ENCODE peak calls at places on chromosome 20, in eight cellular contexts. G is GM06990; V is kidney epithelial cell; R is CD8-positive, alpha-beta memory T cell; J is astrocyte; Q is tibial nerve; X is heart left ventricle; K is uterus. U is an unnamed sample. For H3K27me3, the result is how much of the 10 kb centered on the place peaks cover.

GRCh38 chr20:58700823-58701222 is 8.2 kb downstream of the NPEPL1 start:
- DNase-seq in V (no peak), Q (no peak), R (no peak), X (no peak), G (no peak), J (no peak), K (no peak), U (no peak)

GRCh38 chr20:47453167-47453782 is 48.4 kb upstream of the NCOA3 start:
- DNase-seq in R (no peak), G (peak), Q (no peak), X (no peak), V (no peak), J (peak), K (no peak), U (peak)

GRCh38 chr20:41342474-41343464 is 2.1 kb downstream of the LPIN3 start:
- DNase-seq in G (no peak), Q (no peak), X (no peak), J (no peak), V (no peak), K (no peak), R (no peak), U (no peak)

GRCh38 chr20:25360631-25361286 is 29.9 kb downstream of the ABHD12 start:
- DNase-seq in X (no peak), Q (no peak), G (no peak), J (peak), K (no peak), R (no peak), V (no peak), U (no peak)

GRCh38 chr20:23624307-23624706 is 13.4 kb downstream of the CST3 start:
- DNase-seq in G (no peak), Q (no peak), J (no peak), R (no peak), X (no peak), V (no peak), K (peak), U (no peak)

GRCh38 chr20:5000263-5001173 is 792 bp downstream of the SLC23A2 start:
- DNase-seq in V (no peak), J (no peak), Q (peak), K (peak), X (peak), G (peak), R (peak), U (no peak)

GRCh38 chr20:58553166-58553696 is 38.0 kb upstream of the APCDD1L start:
- DNase-seq in R (no peak), X (no peak), V (no peak), K (no peak), Q (no peak), J (no peak), G (no peak), U (no peak)

GRCh38 chr20:7742479-7742878 is 197.8 kb downstream of the HAO1 start:
- DNase-seq in G (no peak), J (peak), R (no peak), K (no peak), X (no peak), V (no peak), Q (no peak), U (peak)

GRCh38 chr20:61608275-61609085 is 356.4 kb downstream of the CDH4 start:
- DNase-seq in Q (no peak), G (no peak), J (peak), X (no peak), R (peak), V (no peak), K (no peak), U (no peak)

GRCh38 chr20:25541676-25542075 is 43.7 kb downstream of the NINL start:
- DNase-seq in X (no peak), G (no peak), Q (no peak), J (no peak), K (no peak), R (no peak), V (no peak), U (no peak)

GRCh38 chr20:54669054-54669390 is 193.6 kb downstream of the DOK5 start:
- DNase-seq in G (no peak), Q (no peak), J (no peak), X (no peak), K (no peak), V (no peak), R (no peak), U (no peak)

GRCh38 chr20:19770375-19770774 is 12.3 kb downstream of the RIN2 start:
- DNase-seq in K (no peak), X (no peak), Q (no peak), J (no peak), V (no peak), G (no peak), R (no peak), U (no peak)

GRCh38 chr20:29743101-29743931 is 1514.1 kb upstream of the DEFB115 start:
- DNase-seq in V (no peak), J (no peak), K (no peak), Q (no peak), X (no peak), G (no peak), R (no peak), U (no peak)

GRCh38 chr20:64076061-64076997 is 3.0 kb downstream of the RGS19 start:
- DNase-seq in X (no peak), G (no peak), R (no peak), J (no peak), K (no peak), V (no peak), Q (no peak), U (no peak)

GRCh38 chr20:48159156-48159971 is 374.1 kb upstream of the SULF2 start:
- DNase-seq in Q (no peak), X (no peak), V (no peak), R (no peak), G (no peak), J (no peak), K (no peak), U (no peak)

GRCh38 chr20:1820137-1821074 is 74.8 kb upstream of the SIRPA start:
- DNase-seq in X (no peak), V (no peak), J (peak), K (no peak), R (no peak), G (no peak), Q (no peak), U (peak)

GRCh38 chr20:1894471-1894950 is 696 bp upstream of the SIRPA start:
- DNase-seq in V (no peak), R (no peak), G (peak), Q (no peak), J (peak), X (peak), K (peak), U (no peak)

GRCh38 chr20:39822667-39823066 is 860.5 kb downstream of the DHX35 start:
- DNase-seq in K (no peak), R (no peak), X (no peak), J (peak), Q (no peak), V (no peak), G (no peak), U (peak)

GRCh38 chr20:25160457-25160856 is 35.1 kb upstream of the ENTPD6 start:
- DNase-seq in V (no peak), R (no peak), Q (no peak), J (no peak), X (no peak), G (peak), K (no peak), U (peak)

GRCh38 chr20:19789446-19789845 is 31.4 kb downstream of the RIN2 start:
- DNase-seq in J (no peak), Q (no peak), R (no peak), K (no peak), G (no peak), V (no peak), X (no peak), U (no peak)

GRCh38 chr20:8254911-8255582 is 123.0 kb downstream of the PLCB1 start:
- DNase-seq in V (no peak), R (no peak), G (no peak), X (no peak), Q (no peak), J (no peak), K (no peak), U (peak)

GRCh38 chr20:21520702-21521595 is 7.1 kb upstream of the NKX2-2 start:
- DNase-seq in Q (no peak), K (no peak), J (no peak), X (no peak), G (no peak), R (no peak), V (no peak), U (peak)

GRCh38 chr20:1618479-1618878 is 1.3 kb downstream of the SIRPB1 start:
- DNase-seq in K (no peak), Q (no peak), J (no peak), R (no peak), X (no peak), G (no peak), V (no peak), U (no peak)

GRCh38 chr20:22460231-22460630 is 124.1 kb downstream of the FOXA2 start:
- DNase-seq in V (no peak), Q (no peak), K (no peak), G (no peak), X (no peak), J (no peak), R (no peak), U (peak)

GRCh38 chr20:39773380-39774000 is 811.3 kb downstream of the DHX35 start:
- DNase-seq in Q (no peak), R (no peak), X (no peak), J (peak), K (no peak), V (no peak), G (no peak), U (no peak)

GRCh38 chr20:9686455-9686854 is 152.4 kb downstream of the PAK5 start:
- DNase-seq in G (no peak), Q (no peak), J (no peak), R (no peak), V (no peak), K (no peak), X (no peak), U (no peak)

GRCh38 chr20:32289661-32290431 is 12.4 kb downstream of the KIF3B start:
- DNase-seq in V (no peak), R (no peak), Q (no peak), X (no peak), G (no peak), K (no peak), J (no peak), U (no peak)

GRCh38 chr20:2603816-2604505 is 48.5 kb upstream of the NOP56 start:
- DNase-seq in Q (no peak), X (no peak), J (no peak), G (no peak), R (no peak), V (no peak), K (no peak), U (no peak)

GRCh38 chr20:25299801-25300200 is 51.9 kb downstream of the PYGB start:
- DNase-seq in Q (no peak), X (no peak), K (no peak), V (no peak), J (peak), G (no peak), R (no peak), U (peak)

GRCh38 chr20:18852318-18852717 is 38.7 kb downstream of the SCP2D1 start:
- DNase-seq in V (no peak), G (no peak), J (no peak), K (no peak), Q (no peak), X (no peak), R (no peak), U (peak)

GRCh38 chr20:6130045-6130444 is 7.2 kb upstream of the FERMT1 start:
- DNase-seq in J (no peak), V (no peak), K (no peak), X (no peak), Q (no peak), R (no peak), G (no peak), U (no peak)

GRCh38 chr20:7790189-7790588 is 150.1 kb downstream of the HAO1 start:
- DNase-seq in R (no peak), X (no peak), V (no peak), G (no peak), Q (no peak), K (no peak), J (peak), U (peak)

GRCh38 chr20:33675127-33675954 is 1.1 kb upstream of the NECAB3 start:
- DNase-seq in R (no peak), Q (peak), G (no peak), K (peak), X (no peak), J (no peak), V (no peak), U (no peak)

GRCh38 chr20:17498641-17499040 is 32.5 kb downstream of the BFSP1 start:
- DNase-seq in K (no peak), R (no peak), J (no peak), V (no peak), X (no peak), G (no peak), Q (no peak), U (no peak)

GRCh38 chr20:4135385-4136077 is 120.2 kb upstream of the RNF24 start:
- DNase-seq in K (peak), Q (no peak), R (no peak), G (no peak), V (peak), J (peak), X (no peak), U (peak)

DNA sequence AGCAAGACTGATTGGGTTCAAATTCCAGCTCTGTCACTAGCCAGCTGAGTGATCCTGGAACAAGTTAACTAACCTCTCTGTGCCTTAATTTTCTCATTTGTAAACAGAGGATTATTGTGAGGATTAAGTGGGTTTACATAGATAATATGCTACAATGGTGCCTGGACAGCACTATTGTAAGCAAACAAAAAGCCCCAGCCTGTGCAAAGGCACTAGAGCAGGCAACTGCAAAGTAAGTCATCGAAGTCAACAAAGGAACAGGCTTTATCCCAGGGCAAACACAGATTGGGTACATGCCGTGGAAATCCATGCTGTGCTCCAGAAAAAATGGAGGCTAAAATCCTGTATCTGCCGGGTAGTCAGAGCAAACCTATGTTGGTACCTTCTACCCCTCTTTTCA is 43.2 kb upstream of the CTNNBL1 start:
- DNase-seq in K (no peak), R (no peak), G (no peak), V (no peak), Q (no peak), J (no peak), X (no peak), U (no peak)
- H3K4me3 ChIP-seq in K (no peak), R (no peak), G (no peak), V (no peak), Q (no peak), J (no peak), X (no peak), U (no peak)

GRCh38 chr20:44805991-44806729 is 4.2 kb downstream of the RIMS4 start:
- DNase-seq in G (no peak), J (peak), V (no peak), K (peak), R (no peak), Q (peak), X (no peak), U (no peak)
- H3K27me3 ChIP-seq in G (under half), J (half or more), V (half or more), K (under half), R (under half), Q (half or more), X (under half), U (under half)

DNA sequence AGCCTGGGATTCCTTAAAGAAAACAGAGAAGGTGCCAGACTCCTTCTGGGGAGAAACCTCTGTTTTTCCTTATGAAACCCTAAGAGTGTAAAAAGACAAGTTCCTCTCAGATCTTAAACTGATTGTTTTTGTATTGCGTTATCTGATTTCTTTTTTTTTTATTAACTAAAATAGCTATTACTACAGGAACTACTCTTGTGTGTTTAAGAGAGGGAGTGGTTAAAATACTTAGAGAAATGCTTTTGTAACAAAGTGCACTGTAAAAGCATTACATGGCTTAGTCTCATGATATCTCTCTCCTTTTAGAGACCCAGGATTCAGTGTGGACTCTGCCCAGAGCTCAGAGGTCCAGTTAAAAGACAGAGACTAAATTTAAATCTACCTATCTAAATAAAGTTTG is 15.9 kb downstream of the PTGIS start:
- DNase-seq in X (no peak), Q (no peak), V (no peak), G (no peak), R (no peak), J (no peak), K (no peak), U (no peak)
- H3K4me3 ChIP-seq in X (no peak), Q (no peak), V (no peak), G (no peak), R (no peak), J (no peak), K (no peak), U (no peak)

DNA sequence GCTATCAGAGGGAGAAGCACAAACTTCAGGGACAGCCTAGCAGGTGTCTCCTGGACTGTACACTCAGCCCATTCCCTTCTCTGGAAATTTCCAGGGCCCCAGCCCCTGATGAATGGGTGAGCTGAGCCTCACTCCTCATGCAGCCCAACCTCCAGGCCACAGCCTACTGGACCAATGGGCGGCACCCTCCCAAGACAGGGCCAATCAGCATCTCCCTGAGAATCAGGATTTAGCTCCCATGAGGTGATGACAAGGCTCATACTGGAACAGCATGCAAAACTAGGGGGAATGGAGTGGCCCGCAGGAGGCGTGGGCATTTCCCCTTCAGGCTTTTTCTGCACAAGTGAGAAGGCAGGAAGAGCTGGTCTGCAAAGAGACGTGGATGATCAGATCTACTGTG is 29.0 kb downstream of the NFATC2 start:
- DNase-seq in X (no peak), Q (no peak), V (no peak), R (no peak), K (no peak), G (no peak), J (no peak), U (no peak)
- H3K27me3 ChIP-seq in X (under half), Q (under half), V (under half), R (under half), K (under half), G (under half), J (under half), U (under half)

DNA sequence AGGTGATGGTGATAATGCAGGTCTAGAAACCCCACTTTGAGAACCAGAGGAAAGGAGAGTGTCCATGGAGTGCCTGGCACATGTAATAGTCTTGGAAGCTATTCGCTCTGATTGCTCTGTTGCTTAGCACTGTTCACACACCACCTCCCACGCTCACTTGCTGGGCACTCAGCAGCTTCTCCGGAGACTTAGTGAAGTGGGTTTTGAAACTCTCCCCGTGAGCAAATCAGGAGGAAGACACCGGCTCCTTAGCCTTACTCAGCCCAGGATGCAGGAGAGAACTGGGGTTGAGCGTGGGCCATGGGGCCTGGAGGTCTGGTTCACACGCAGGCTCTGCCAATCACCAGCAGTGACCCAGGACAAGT is 22.2 kb downstream of the BMP7 start:
- DNase-seq in X (no peak), G (no peak), Q (no peak), J (no peak), K (no peak), V (peak), R (no peak), U (no peak)
- H3K4me3 ChIP-seq in X (no peak), G (no peak), Q (no peak), J (no peak), K (no peak), V (no peak), R (no peak), U (no peak)

GRCh38 chr20:610130-611046 is at the start of gene TCF15:
- DNase-seq in J (no peak), V (no peak), R (no peak), X (peak), Q (no peak), K (no peak), G (peak), U (no peak)
- H3K27me3 ChIP-seq in J (under half), V (half or more), R (under half), X (under half), Q (half or more), K (under half), G (under half), U (under half)